ENCODE peak calls at places on chromosomes 5 and 9, in four cellular contexts. B is activated naive CD8-positive, alpha-beta T cell treated with anti-CD3 and anti-CD28 coated beads for 36 hours; Q is T-helper 2 cell; J is KBM-7. C is an unnamed sample.

GRCh38 chr5:141363952-141364660 is at the start of gene PCDHGA5:
- DNase-seq in B (no peak), Q (no peak), J (no peak), C (no peak)

GRCh38 chr9:11966804-11967203 is 726.4 kb upstream of the TYRP1 start:
- DNase-seq in B (no peak), Q (no peak), J (no peak), C (no peak)

GRCh38 chr5:144467795-144468194 is 297.1 kb downstream of the KCTD16 start:
- DNase-seq in B (no peak), Q (no peak), J (peak), C (peak)

GRCh38 chr9:93658184-93658925 is 82.0 kb downstream of the PHF2 start:
- DNase-seq in B (no peak), Q (no peak), J (no peak), C (no peak)

GRCh38 chr5:43750809-43751208 is 147.8 kb downstream of the NNT start:
- DNase-seq in B (no peak), Q (no peak), J (no peak), C (no peak)

GRCh38 chr9:99433555-99433954 is 211.5 kb downstream of the SEC61B start:
- DNase-seq in B (peak), Q (peak), J (peak), C (peak)

GRCh38 chr9:88798476-88798875 is 192.8 kb upstream of the S1PR3 start:
- DNase-seq in B (no peak), Q (no peak), J (no peak), C (no peak)

GRCh38 chr5:102903074-102903871 is 148.2 kb downstream of the PAM start:
- DNase-seq in B (no peak), Q (no peak), J (no peak), C (no peak)